ENCODE peak calls at places on chromosomes 11 and 22, in seven cellular contexts. P is right lobe of liver, R is BJ, D is cardiac fibroblast, F is H7, B is heart left ventricle, Y is Caco-2. T is an unnamed sample.

GRCh38 chr11:15145635-15146034 is 30.9 kb downstream of the INSC start:
- DNase-seq in F (no peak), B (no peak), Y (no peak), P (no peak), D (no peak), R (no peak), T (no peak)

GRCh38 chr11:118068206-118068944 is 8.5 kb upstream of the TMPRSS4 start:
- DNase-seq in D (no peak), B (no peak), Y (no peak), F (peak), R (no peak), P (no peak), T (peak)

GRCh38 chr11:6900327-6900999 is 8.2 kb upstream of the OR2D2 start:
- DNase-seq in P (no peak), Y (no peak), F (no peak), R (no peak), B (no peak), D (peak), T (no peak)

GRCh38 chr22:46044718-46045458 is 67.9 kb upstream of the WNT7B start:
- DNase-seq in F (peak), R (no peak), D (no peak), Y (peak), B (no peak), P (peak), T (peak)

GRCh38 chr11:129055196-129055595 is 112.5 kb upstream of the TP53AIP1 start:
- DNase-seq in Y (no peak), F (no peak), R (no peak), D (no peak), B (no peak), P (no peak), T (no peak)

GRCh38 chr11:117927926-117928325 is 1.3 kb downstream of the TMPRSS13 start:
- DNase-seq in Y (peak), F (no peak), P (no peak), D (no peak), R (no peak), B (no peak), T (no peak)

GRCh38 chr11:107044503-107044902 is 26.2 kb upstream of the GUCY1A2 start:
- DNase-seq in F (no peak), Y (no peak), R (no peak), D (peak), B (no peak), P (no peak), T (no peak)

GRCh38 chr11:68845351-68846002 is 3.8 kb upstream of the CPT1A start:
- DNase-seq in P (peak), Y (no peak), F (no peak), B (no peak), R (no peak), D (no peak), T (no peak)

GRCh38 chr11:17887779-17888178 is 125.1 kb downstream of the SERGEF start:
- DNase-seq in B (no peak), R (no peak), Y (no peak), F (peak), P (no peak), D (no peak), T (no peak)

GRCh38 chr22:48554893-48555552 is 1272.7 kb downstream of the BRD1 start:
- DNase-seq in P (no peak), B (no peak), D (no peak), R (no peak), F (peak), Y (no peak), T (no peak)

GRCh38 chr11:67158241-67158640 is 39.2 kb downstream of the KDM2A start:
- DNase-seq in Y (no peak), R (no peak), P (no peak), F (no peak), B (no peak), D (no peak), T (no peak)

GRCh38 chr22:48316245-48316875 is 1511.3 kb downstream of the BRD1 start:
- DNase-seq in F (no peak), B (no peak), R (no peak), D (no peak), Y (no peak), P (no peak), T (no peak)

GRCh38 chr11:5291207-5291838 is 10.4 kb downstream of the OR51B4 start:
- DNase-seq in P (no peak), F (peak), R (no peak), D (peak), Y (no peak), B (no peak), T (no peak)

GRCh38 chr11:129440028-129440630 is 64.5 kb downstream of the BARX2 start:
- DNase-seq in P (no peak), B (no peak), D (peak), R (no peak), Y (peak), F (no peak), T (no peak)

GRCh38 chr11:209275-210121 is 2.0 kb downstream of the RIC8A start:
- DNase-seq in R (no peak), F (no peak), Y (no peak), B (no peak), P (no peak), D (peak), T (no peak)

GRCh38 chr11:125404136-125404810 is 91.8 kb downstream of the FEZ1 start:
- DNase-seq in F (no peak), Y (no peak), R (no peak), B (no peak), P (no peak), D (no peak), T (peak)

GRCh38 chr11:110971110-110971509 is 258.9 kb upstream of the ARHGAP20 start:
- DNase-seq in P (no peak), D (peak), B (no peak), F (no peak), R (peak), Y (no peak), T (no peak)

GRCh38 chr22:20027966-20028854 is 7.3 kb downstream of the TANGO2 start:
- DNase-seq in Y (no peak), F (no peak), D (peak), P (no peak), B (no peak), R (no peak), T (peak)

GRCh38 chr11:116406042-116406441 is 366.7 kb downstream of the BUD13 start:
- DNase-seq in Y (no peak), P (no peak), F (no peak), B (no peak), D (no peak), R (no peak), T (no peak)

GRCh38 chr11:102837151-102837550 is 6.3 kb downstream of the MMP3 start:
- DNase-seq in P (no peak), R (no peak), D (no peak), F (no peak), B (no peak), Y (no peak), T (no peak)

GRCh38 chr22:37484115-37485005 is 1.8 kb downstream of the MFNG start:
- DNase-seq in B (peak), D (no peak), R (no peak), F (peak), P (peak), Y (no peak), T (peak)

GRCh38 chr11:44915621-44916020 is 35.1 kb downstream of the TP53I11 start:
- DNase-seq in R (no peak), P (no peak), D (no peak), B (no peak), F (no peak), Y (no peak), T (no peak)

GRCh38 chr22:25923952-25924351 is 182.0 kb downstream of the MYO18B start:
- DNase-seq in Y (no peak), B (no peak), D (no peak), F (no peak), P (no peak), R (no peak), T (no peak)
- H3K4me3 ChIP-seq in Y (no peak), B (no peak), D (no peak), F (no peak), P (no peak), R (no peak), T (no peak)

GRCh38 chr11:119236490-119236889 is 30.4 kb downstream of the CBL start:
- DNase-seq in R (no peak), B (no peak), F (no peak), P (no peak), Y (no peak), D (peak), T (no peak)
- H3K4me3 ChIP-seq in R (no peak), B (no peak), F (no peak), P (no peak), Y (no peak), D (no peak), T (no peak)

GRCh38 chr11:47593492-47593933 is 698 bp downstream of the C1QTNF4 start:
- DNase-seq in Y (no peak), D (no peak), F (peak), P (no peak), R (no peak), B (no peak), T (no peak)

GRCh38 chr11:47592276-47592675 is 1.9 kb downstream of the C1QTNF4 start:
- DNase-seq in D (no peak), F (no peak), Y (no peak), R (no peak), P (no peak), B (no peak), T (no peak)

GRCh38 chr11:47592970-47593369 is 1.2 kb downstream of the C1QTNF4 start:
- DNase-seq in R (no peak), B (no peak), F (no peak), D (no peak), P (no peak), Y (no peak), T (peak)

GRCh38 chr11:47590026-47590861 is 3.8 kb downstream of the FAM180B start:
- DNase-seq in Y (no peak), R (no peak), F (peak), P (no peak), B (no peak), D (no peak), T (no peak)

DNA sequence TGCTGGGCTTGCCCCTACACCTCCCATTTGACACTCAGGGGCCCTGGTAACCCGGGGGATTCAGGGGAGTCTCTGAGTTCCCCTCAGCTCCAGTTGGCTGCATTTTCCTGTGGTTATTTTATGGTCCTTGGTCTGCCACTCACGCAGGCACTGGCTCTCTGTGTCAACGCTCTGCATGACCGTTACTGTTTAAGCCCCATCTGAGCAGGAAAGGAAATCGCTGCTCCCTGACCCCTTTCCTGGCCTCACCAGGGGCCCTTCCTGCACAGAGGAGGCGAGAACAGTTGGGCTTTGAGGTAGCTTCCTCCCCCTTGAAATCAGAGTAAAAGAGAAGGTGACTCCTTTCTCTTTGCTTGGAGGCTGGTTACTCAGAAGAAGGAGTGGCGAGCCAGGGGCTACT is 2.4 kb downstream of the C1QTNF4 start:
- DNase-seq in F (peak), P (no peak), D (no peak), Y (no peak), B (no peak), R (no peak), T (no peak)
- H3K4me3 ChIP-seq in F (no peak), P (no peak), D (no peak), Y (no peak), B (no peak), R (no peak), T (no peak)

DNA sequence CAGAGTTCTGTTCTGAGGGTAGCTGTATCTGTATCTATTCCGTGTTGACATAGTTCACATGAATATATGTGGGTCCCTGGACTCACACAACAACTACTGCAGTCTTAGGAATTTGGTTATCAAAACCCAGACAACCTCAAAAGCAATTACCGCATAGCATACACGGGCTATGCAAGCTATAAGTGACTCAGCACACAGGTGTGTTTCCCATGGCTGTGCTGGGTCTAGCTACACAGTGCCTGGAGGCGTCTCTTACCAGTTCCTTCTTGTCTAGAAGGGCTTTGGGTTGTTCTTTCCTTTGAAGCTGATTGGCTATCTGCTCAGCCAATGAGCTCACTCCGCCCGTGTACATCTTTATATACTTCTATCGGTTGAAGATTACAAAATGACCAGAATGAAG is 98.2 kb upstream of the BID start:
- DNase-seq in Y (peak), R (no peak), B (no peak), F (no peak), P (no peak), D (no peak), T (no peak)
- H3K4me3 ChIP-seq in Y (no peak), R (no peak), B (no peak), F (no peak), P (no peak), D (no peak), T (no peak)

DNA sequence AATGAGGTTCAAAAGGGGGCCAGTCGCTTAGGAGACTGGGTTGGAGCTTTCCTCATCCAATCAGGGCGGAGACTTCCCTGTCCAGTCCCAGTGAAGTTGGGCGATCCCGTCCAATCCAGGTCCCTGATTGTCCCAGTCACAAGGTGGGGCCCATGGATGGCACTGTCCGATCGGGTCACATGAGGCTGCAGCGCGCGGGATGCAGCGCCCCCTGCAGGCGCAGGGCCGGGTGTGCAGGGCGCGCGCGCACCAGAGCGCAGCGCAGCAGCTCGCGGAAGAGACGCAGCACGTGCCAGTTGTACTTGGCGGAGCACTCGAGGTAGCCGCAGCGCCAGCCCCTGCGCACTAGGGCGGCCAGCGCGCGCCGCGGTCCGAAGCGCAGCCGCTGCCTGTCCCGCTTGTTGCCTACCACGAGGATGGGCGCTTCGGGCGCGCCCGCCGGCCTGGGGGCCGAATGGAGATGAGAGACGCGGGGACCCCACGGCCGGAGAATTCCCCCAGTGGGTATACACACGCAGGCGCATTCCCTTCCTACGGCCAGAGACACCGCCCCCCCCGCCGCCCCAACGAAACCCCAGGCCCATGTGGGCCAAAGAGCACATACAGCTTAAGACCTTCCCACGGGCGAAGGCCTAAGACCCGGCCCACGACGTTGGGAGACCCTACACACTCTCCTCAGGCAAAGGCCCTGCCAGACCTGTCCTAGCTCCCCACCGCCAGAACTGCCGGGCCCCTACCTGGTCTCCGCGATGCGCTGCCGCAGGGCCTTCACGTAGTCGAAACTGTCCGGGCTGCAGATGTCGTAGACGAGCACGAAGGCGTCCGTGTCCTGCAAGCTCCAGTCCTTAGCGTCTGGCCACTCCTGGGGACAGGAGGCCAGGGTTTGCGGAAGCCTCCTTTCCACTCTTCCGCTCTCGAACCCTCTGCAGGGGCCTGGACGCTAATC is 2.1 kb downstream of the RASL10A start:
- DNase-seq in B (no peak), R (no peak), P (no peak), Y (peak), D (peak), F (peak), T (peak)
- H3K4me3 ChIP-seq in B (peak), R (no peak), P (no peak), Y (no peak), D (no peak), F (no peak), T (no peak)